ENCODE peak calls at places on chromosomes 2 and 18, in eight cellular contexts. B is GM12878, Z is SK-N-SH, G is GM23338, W is Panc1, E is K562, F is HCT116, K is HepG2. S is an unnamed sample.

GRCh38 chr2:69298261-69298660 is 88.8 kb downstream of the GFPT1 start:
- DNase-seq in B (no peak), Z (no peak), G (no peak), W (peak), E (no peak), F (no peak), K (peak), S (peak)

GRCh38 chr2:71668326-71669057 is 215.1 kb downstream of the DYSF start:
- DNase-seq in B (no peak), Z (peak), G (no peak), W (no peak), E (no peak), F (no peak), K (no peak), S (no peak)

GRCh38 chr2:191835539-191836350 is 11.1 kb downstream of the CAVIN2 start:
- DNase-seq in B (no peak), Z (no peak), G (peak), W (no peak), E (peak), F (no peak), K (no peak), S (no peak)

GRCh38 chr2:27804146-27804545 is 32.6 kb downstream of the MRPL33 start:
- DNase-seq in B (no peak), Z (no peak), G (no peak), W (no peak), E (no peak), F (no peak), K (no peak), S (peak)

GRCh38 chr2:2906091-2906490 is 471.5 kb downstream of the EIPR1 start:
- DNase-seq in B (no peak), Z (no peak), G (no peak), W (no peak), E (no peak), F (no peak), K (no peak), S (no peak)

GRCh38 chr18:61943175-61943964 is 50.6 kb upstream of the RNF152 start:
- DNase-seq in B (no peak), Z (no peak), G (no peak), W (no peak), E (no peak), F (no peak), K (no peak), S (no peak)

GRCh38 chr18:10752407-10752806 is 226.6 kb downstream of the NAPG start:
- DNase-seq in B (no peak), Z (no peak), G (no peak), W (no peak), E (no peak), F (no peak), K (no peak), S (no peak)

GRCh38 chr2:10004836-10005235 is 38.5 kb upstream of the KLF11 start:
- DNase-seq in B (no peak), Z (no peak), G (no peak), W (no peak), E (no peak), F (no peak), K (no peak), S (no peak)

GRCh38 chr18:79490593-79491551 is 95.1 kb downstream of the NFATC1 start:
- DNase-seq in B (no peak), Z (no peak), G (no peak), W (no peak), E (no peak), F (no peak), K (no peak), S (no peak)

GRCh38 chr2:128271186-128271890 is 47.3 kb downstream of the HS6ST1 start:
- DNase-seq in B (no peak), Z (no peak), G (no peak), W (no peak), E (no peak), F (no peak), K (no peak), S (no peak)

GRCh38 chr2:128274218-128274617 is 44.5 kb downstream of the HS6ST1 start:
- DNase-seq in B (no peak), Z (no peak), G (no peak), W (no peak), E (no peak), F (no peak), K (no peak), S (no peak)

GRCh38 chr2:128271891-128272585 is 46.6 kb downstream of the HS6ST1 start:
- DNase-seq in B (no peak), Z (no peak), G (no peak), W (no peak), E (no peak), F (no peak), K (no peak), S (no peak)

GRCh38 chr2:128273469-128274081 is 45.1 kb downstream of the HS6ST1 start:
- DNase-seq in B (no peak), Z (no peak), G (no peak), W (no peak), E (no peak), F (no peak), K (no peak), S (no peak)

DNA sequence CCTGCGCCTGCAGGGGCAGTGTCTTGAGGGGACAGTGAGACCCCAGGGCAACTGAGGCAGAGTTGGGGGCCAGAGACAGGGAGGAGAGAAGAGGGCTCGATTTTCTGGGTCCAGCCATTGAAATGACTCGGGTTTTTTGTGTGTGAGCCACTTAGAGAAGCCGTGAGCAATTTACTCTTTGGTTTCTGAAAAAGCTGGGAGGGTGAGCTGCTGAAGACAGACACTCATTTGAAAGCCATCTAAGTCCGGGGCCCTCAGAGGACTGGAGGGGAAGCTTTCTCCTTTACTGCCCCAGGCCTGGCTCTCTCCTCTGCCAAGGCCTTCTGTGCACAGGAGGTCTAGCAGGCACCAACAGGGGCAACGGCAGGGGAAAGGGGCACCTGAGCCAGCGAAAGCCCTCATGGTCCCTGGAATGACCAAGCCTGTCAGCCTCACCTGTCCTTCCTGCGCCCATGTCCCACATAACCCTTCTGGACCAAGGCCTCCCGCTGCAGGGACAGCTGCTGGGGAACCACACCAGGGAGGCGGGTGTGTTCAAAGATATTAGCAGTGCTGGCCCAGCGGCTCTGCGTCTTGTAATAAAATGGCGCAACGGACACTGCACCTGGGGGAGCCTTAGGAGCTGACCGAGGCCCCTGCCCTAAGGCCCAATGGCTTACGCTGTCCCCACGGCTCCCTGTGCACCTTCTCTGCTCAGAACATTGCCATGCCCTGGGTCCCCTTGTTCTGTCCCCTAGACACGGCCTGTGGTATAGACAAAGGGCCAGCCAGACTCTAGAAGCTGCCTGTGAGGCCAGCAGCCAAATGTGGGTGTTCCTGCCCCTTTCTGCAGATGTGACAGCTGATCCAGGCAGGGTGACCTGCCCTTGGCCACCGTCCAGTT is 45.8 kb downstream of the HS6ST1 start:
- DNase-seq in B (no peak), Z (no peak), G (no peak), W (no peak), E (no peak), F (no peak), K (no peak), S (no peak)
- TF ChIP-seq POLR2AphosphoS5 in B (no peak), Z (no peak), G (no peak), W (no peak), E (no peak), F (no peak), K (no peak), S (no peak)

DNA sequence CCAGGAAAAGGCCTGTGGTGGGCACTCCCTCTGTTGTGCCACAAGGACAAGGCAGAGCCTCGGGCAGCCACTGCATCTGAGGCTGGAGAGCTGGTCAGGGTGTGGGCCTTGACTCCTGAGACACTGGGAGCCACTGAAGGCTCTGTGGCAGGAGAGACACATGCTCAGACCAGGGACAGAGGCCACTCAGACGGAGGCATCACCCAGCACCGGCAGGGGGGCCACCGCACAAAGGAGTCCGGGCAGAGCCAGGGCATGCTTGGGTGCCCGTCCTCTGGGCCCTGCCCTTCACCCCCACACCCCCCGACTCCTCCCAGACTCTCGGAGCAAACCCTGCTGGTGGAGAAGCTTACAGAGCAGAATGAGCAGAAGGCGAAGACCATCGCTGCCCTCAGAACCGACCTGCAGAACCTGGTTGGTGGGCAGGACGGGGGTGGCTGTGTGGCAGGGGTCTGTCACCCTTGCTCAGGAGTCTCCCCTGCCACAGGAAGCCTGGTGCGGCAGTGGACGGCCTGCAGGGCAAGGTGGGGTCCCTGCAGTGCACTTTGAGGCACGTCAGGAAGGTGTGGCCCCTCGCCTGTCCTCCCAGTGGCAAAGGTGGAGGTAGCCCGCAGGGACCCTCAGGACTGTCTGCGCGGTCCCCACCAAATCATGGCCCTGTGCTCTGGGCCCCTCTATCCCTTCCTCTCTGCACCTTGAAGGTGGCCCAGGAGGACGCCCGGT is 26.0 kb downstream of the CROCC2 start:
- DNase-seq in B (no peak), Z (peak), G (no peak), W (no peak), E (no peak), F (no peak), K (no peak), S (no peak)
- TF ChIP-seq REST in B (no peak), Z (no peak), G (no peak), W (no peak), E (no peak), F (no peak), K (no peak), S (no peak)

GRCh38 chr2:181973379-181973778 is 12.3 kb upstream of the PPP1R1C start:
- DNase-seq in B (no peak), Z (no peak), G (no peak), W (no peak), E (no peak), F (no peak), K (no peak), S (no peak)

GRCh38 chr2:181972431-181973190 is 13.0 kb upstream of the PPP1R1C start:
- DNase-seq in B (no peak), Z (no peak), G (no peak), W (no peak), E (no peak), F (no peak), K (no peak), S (no peak)

GRCh38 chr2:181971032-181971431 is 14.6 kb upstream of the PPP1R1C start:
- DNase-seq in B (no peak), Z (no peak), G (no peak), W (no peak), E (no peak), F (no peak), K (no peak), S (no peak)

GRCh38 chr2:181970160-181970794 is 15.4 kb upstream of the PPP1R1C start:
- DNase-seq in B (no peak), Z (no peak), G (peak), W (no peak), E (no peak), F (no peak), K (peak), S (no peak)
- TF ChIP-seq CTCF in B (peak), Z (no peak), G (peak), W (no peak), E (no peak), F (no peak), K (peak), S (no peak)

GRCh38 chr2:147538088-147538487 is 306.7 kb upstream of the ACVR2A start:
- DNase-seq in B (no peak), Z (no peak), G (no peak), W (no peak), E (no peak), F (no peak), K (no peak), S (no peak)
- TF ChIP-seq POLR2AphosphoS5 in B (no peak), Z (no peak), G (no peak), W (no peak), E (no peak), F (no peak), K (no peak), S (no peak)

DNA sequence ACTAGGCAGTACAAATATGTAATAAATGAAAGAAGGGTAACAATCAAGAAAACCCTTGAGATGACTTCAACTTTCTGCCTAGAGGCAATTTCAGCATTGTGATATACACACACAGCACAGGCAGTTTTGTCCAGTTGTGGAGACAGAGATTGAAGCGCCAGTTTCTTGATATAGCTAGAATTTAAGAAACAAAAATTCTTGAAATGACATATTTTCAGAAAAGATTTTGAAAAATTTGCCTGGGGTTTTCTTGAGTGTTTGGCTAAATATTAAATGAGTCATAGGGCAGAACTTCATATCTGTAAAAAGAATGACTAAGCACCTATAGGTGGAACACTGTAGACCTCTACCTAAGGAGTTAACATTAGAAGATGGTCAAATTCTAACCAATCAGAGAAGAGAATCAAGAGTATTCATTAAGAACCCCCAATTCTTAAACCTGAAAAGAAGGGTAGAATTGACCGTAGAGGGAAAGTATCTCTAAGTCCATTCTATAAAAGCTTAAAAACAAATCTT is 1266.8 kb upstream of the TMEFF2 start:
- DNase-seq in B (no peak), Z (no peak), G (no peak), W (no peak), E (no peak), F (no peak), K (no peak), S (no peak)
- TF ChIP-seq REST in B (no peak), Z (no peak), G (no peak), W (no peak), E (no peak), F (no peak), K (no peak), S (no peak)

GRCh38 chr18:35387367-35387685 is 10.2 kb upstream of the ZNF396 start:
- DNase-seq in B (no peak), Z (no peak), G (no peak), W (no peak), E (no peak), F (no peak), K (no peak), S (no peak)

GRCh38 chr18:35390956-35391695 is 14.0 kb upstream of the ZNF396 start:
- DNase-seq in B (no peak), Z (no peak), G (no peak), W (no peak), E (no peak), F (no peak), K (no peak), S (no peak)

GRCh38 chr18:35383136-35383535 is 6.0 kb upstream of the ZNF396 start:
- DNase-seq in B (no peak), Z (no peak), G (no peak), W (no peak), E (no peak), F (no peak), K (no peak), S (no peak)

GRCh38 chr18:35389095-35389618 is 12.0 kb upstream of the ZNF396 start:
- DNase-seq in B (no peak), Z (no peak), G (no peak), W (no peak), E (no peak), F (no peak), K (no peak), S (no peak)

GRCh38 chr18:35386600-35387366 is 9.6 kb upstream of the ZNF396 start:
- DNase-seq in B (no peak), Z (peak), G (peak), W (peak), E (peak), F (peak), K (peak), S (peak)
- TF ChIP-seq CTCF in B (peak), Z (peak), G (peak), W (peak), E (peak), F (peak), K (peak), S (peak)

DNA sequence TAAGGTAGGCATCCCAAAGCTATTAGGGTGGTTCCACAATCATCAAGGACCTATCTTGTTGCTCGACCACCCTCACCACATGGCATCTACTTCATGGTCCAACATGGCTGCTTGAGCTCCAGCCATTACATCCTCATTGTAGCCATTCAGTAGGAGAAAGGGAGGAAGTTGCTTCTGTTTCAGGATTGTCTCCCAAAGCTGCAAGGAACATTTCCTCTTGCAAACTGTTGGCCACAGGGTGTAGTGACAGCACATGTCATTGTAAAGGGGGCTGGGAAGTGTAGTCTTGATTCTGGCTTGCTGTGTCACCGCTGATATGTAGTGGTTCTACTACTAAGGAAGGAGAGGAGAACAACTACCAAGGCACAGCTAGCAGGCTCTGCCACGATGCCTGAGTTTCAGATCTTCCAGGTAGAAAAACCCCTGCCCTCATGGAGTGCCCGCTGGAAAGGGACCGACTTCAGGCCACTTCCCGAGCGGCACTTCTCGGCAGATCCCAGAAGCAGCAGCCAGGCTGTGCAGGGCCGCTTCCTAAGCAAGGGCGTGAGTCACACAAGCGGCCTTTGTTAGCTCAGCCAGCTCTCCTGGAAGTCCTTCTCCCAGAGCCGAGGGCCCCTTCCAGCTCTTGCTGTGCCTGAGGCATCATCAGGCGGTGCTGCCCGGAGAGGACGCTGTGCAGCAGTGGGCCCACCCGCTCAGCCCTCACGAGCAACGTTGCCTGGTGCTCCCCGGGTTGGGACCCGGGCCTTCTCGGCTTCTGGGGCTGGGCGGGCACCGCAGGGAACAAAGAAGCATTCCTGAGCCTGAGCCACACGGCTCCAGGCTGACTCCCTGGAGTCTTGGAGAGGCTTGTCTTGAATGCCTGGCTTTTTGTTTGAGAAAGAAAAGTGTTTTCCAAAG is 58.2 kb downstream of the HS6ST1 start:
- DNase-seq in B (no peak), Z (peak), G (peak), W (no peak), E (no peak), F (peak), K (peak), S (no peak)
- TF ChIP-seq POLR2AphosphoS5 in B (no peak), Z (no peak), G (no peak), W (no peak), E (no peak), F (no peak), K (peak), S (no peak)

GRCh38 chr2:64400103-64400728 is 53.7 kb upstream of the LGALSL start:
- DNase-seq in B (no peak), Z (no peak), G (no peak), W (no peak), E (no peak), F (no peak), K (peak), S (peak)
- TF ChIP-seq REST in B (no peak), Z (no peak), G (no peak), W (no peak), E (no peak), F (no peak), K (no peak), S (no peak)

S was measured in HL-60.